ENCODE peak calls at places on chromosome 22, in ten cellular contexts. P, G, F, V, O, A, K, D, L and R are unnamed samples.

GRCh38 chr22:40237788-40238424 is 60.2 kb downstream of the TNRC6B start:
- DNase-seq in P (no peak), A (no peak), V (no peak), K (no peak), G (no peak), L (no peak), F (no peak), O (no peak), D (no peak), R (no peak)

GRCh38 chr22:17486313-17486712 is 77.0 kb upstream of the SLC25A18 start:
- DNase-seq in P (no peak), G (peak), L (no peak), V (peak), A (no peak), O (no peak), K (no peak), F (no peak), D (no peak), R (no peak)

GRCh38 chr22:24683671-24684070 is 80.7 kb downstream of the GGT1 start:
- DNase-seq in L (no peak), F (no peak), V (no peak), P (peak), G (no peak), A (no peak), D (no peak), K (peak), O (peak), R (no peak)

GRCh38 chr22:44940121-44940520 is 69.7 kb downstream of the PHF21B start:
- DNase-seq in A (no peak), V (no peak), L (no peak), F (no peak), G (peak), D (no peak), P (no peak), K (no peak), O (no peak), R (no peak)

GRCh38 chr22:33024626-33025025 is 33.6 kb downstream of the SYN3 start:
- DNase-seq in V (no peak), P (no peak), D (no peak), G (no peak), F (no peak), A (no peak), O (no peak), K (no peak), L (no peak), R (no peak)

GRCh38 chr22:43186272-43187170 is at the start of gene TTLL12:
- DNase-seq in O (no peak), V (no peak), F (no peak), D (peak), L (no peak), K (peak), G (peak), A (peak), P (peak), R (peak)

GRCh38 chr22:48918585-48919186 is 909.0 kb downstream of the BRD1 start:
- DNase-seq in F (peak), L (no peak), K (peak), P (no peak), A (no peak), D (no peak), V (peak), G (no peak), O (no peak), R (no peak)

GRCh38 chr22:24695958-24696511 is 78.5 kb downstream of the PIWIL3 start:
- DNase-seq in L (no peak), P (no peak), F (peak), O (no peak), D (peak), G (no peak), A (no peak), V (no peak), K (peak), R (no peak)

GRCh38 chr22:23888615-23889401 is 5.4 kb upstream of the MIF start:
- DNase-seq in O (no peak), G (no peak), P (peak), F (no peak), K (peak), D (no peak), A (no peak), V (peak), L (no peak), R (no peak)

GRCh38 chr22:29266564-29267461 is 968 bp downstream of the RHBDD3 start:
- DNase-seq in K (peak), O (no peak), V (no peak), F (no peak), P (peak), G (no peak), L (no peak), D (peak), A (no peak), R (no peak)

GRCh38 chr22:50641696-50642607 is 14.0 kb upstream of the ARSA start:
- DNase-seq in L (no peak), O (no peak), G (no peak), V (peak), P (no peak), F (peak), K (peak), D (peak), A (no peak), R (no peak)
- TF ChIP-seq CTCF in L (peak), O (peak), G (no peak), V (peak), P (peak), F (peak), K (peak), D (peak), A (no peak), R (peak)

GRCh38 chr22:22599248-22599647 is 40.2 kb upstream of the PRAME start:
- DNase-seq in A (no peak), G (no peak), D (no peak), K (no peak), P (no peak), F (no peak), L (peak), O (no peak), V (no peak), R (no peak)

GRCh38 chr22:22604326-22605073 is 39.9 kb upstream of the GGTLC2 start:
- DNase-seq in P (no peak), V (no peak), G (no peak), D (no peak), K (no peak), L (peak), O (no peak), A (no peak), F (no peak), R (no peak)

GRCh38 chr22:22605074-22605404 is 39.4 kb upstream of the GGTLC2 start:
- DNase-seq in K (no peak), D (no peak), O (no peak), L (no peak), G (no peak), V (no peak), F (no peak), A (no peak), P (no peak), R (no peak)

GRCh38 chr22:22600862-22601261 is 41.8 kb upstream of the PRAME start:
- DNase-seq in V (no peak), F (no peak), P (no peak), G (no peak), A (no peak), L (peak), K (no peak), D (no peak), O (no peak), R (no peak)

GRCh38 chr22:22603470-22603947 is 40.9 kb upstream of the GGTLC2 start:
- DNase-seq in P (no peak), L (peak), V (no peak), D (no peak), G (no peak), F (no peak), K (no peak), O (no peak), A (no peak), R (no peak)
- TF ChIP-seq CTCF in P (no peak), L (no peak), V (no peak), D (no peak), G (no peak), F (no peak), K (no peak), O (no peak), A (no peak), R (no peak)

GRCh38 chr22:46974077-46974476 is 211.6 kb downstream of the TBC1D22A start:
- DNase-seq in A (no peak), P (no peak), O (no peak), F (no peak), D (peak), V (no peak), K (peak), L (no peak), G (no peak), R (no peak)
- TF ChIP-seq CTCF in A (no peak), P (no peak), O (no peak), F (no peak), D (no peak), V (no peak), K (no peak), L (no peak), G (no peak), R (no peak)

DNA sequence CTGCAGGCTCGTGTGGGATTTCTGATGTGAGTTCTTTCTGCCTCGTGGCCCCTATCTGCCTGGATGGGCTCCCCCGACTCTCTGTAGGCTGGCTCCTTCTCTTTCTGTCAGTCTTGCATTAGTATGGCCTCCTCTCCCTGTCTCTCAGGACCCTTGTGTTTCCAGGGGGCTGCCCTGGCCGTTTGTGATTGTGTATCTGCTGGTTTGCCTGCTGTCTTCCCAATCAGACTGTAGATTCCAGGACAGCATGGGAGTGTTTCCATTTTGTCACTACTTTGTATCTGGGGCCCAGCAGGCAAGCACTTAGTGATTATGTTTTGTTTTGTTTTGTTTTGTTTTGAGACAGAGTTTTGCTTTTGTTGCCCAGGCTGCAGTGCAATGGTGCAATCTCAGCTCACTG is 25.6 kb downstream of the SNAP29 start:
- DNase-seq in F (no peak), O (no peak), L (no peak), D (no peak), A (no peak), V (no peak), P (no peak), K (no peak), G (no peak), R (no peak)
- TF ChIP-seq CTCF in F (no peak), O (no peak), L (no peak), D (no peak), A (no peak), V (no peak), P (no peak), K (no peak), G (no peak), R (no peak)

GRCh38 chr22:27990879-27991278 is 71.8 kb upstream of the PITPNB start:
- DNase-seq in D (no peak), V (peak), P (peak), O (no peak), A (peak), F (peak), L (no peak), G (peak), K (peak), R (peak)
- TF ChIP-seq CTCF in D (peak), V (peak), P (peak), O (peak), A (peak), F (peak), L (peak), G (peak), K (peak), R (peak)

DNA sequence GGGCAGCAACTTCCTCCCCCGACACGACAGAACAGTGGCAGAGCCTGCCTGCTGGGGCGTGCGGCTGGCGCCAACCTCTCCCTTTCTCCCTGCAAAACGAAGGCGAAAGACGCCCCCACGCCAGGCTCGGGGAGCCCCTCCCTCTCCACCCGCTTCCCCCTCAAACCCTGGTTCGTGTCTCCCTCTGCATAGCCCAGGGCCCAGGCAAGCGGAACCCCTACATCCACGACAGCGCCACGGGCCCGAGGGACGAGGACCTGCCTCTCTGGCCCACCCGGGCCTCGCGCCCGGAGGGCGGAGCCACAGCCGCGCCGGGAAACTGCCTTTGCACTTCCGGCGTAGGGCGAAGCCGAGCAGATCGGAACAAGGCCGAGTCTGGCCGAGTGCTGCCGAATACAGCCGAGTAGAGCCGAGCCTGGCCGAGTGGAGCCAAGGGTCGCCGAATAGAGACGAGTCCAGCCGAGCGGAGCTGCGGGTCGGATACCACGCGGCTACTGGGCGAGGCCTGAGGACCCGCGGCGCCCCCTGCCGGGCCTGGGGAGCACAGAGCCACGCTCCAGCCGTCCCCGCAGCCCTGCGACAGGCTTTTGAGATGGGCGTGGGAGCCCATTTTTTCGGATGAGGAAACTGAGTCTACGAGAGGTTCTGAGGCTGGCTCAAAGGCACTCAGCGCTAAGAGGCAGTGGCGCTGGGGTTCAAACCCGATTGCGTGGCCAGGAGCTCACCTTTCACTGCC is 11.2 kb upstream of the C1QTNF6 start:
- DNase-seq in G (peak), L (peak), K (peak), P (peak), O (peak), F (peak), A (peak), D (peak), V (peak), R (peak)
- TF ChIP-seq CTCF in G (peak), L (peak), K (peak), P (peak), O (peak), F (peak), A (peak), D (peak), V (peak), R (peak)

GRCh38 chr22:27228771-27229170 is 571.4 kb downstream of the MIAT start:
- DNase-seq in G (no peak), K (no peak), A (no peak), O (no peak), D (no peak), P (no peak), V (no peak), F (no peak), L (no peak), R (no peak)

GRCh38 chr22:27230189-27230588 is 571.4 kb downstream of the MN1 start:
- DNase-seq in K (no peak), G (no peak), L (no peak), D (no peak), O (no peak), A (no peak), V (no peak), P (no peak), F (no peak), R (no peak)

GRCh38 chr22:27226666-27227065 is 569.3 kb downstream of the MIAT start:
- DNase-seq in D (no peak), L (no peak), O (peak), F (no peak), V (no peak), K (peak), G (no peak), A (no peak), P (no peak), R (no peak)

GRCh38 chr22:27231266-27231665 is 570.3 kb downstream of the MN1 start:
- DNase-seq in O (no peak), G (no peak), F (no peak), V (no peak), L (no peak), K (no peak), A (no peak), D (no peak), P (no peak), R (no peak)
- TF ChIP-seq CTCF in O (no peak), G (no peak), F (no peak), V (no peak), L (no peak), K (no peak), A (no peak), D (no peak), P (no peak), R (no peak)

DNA sequence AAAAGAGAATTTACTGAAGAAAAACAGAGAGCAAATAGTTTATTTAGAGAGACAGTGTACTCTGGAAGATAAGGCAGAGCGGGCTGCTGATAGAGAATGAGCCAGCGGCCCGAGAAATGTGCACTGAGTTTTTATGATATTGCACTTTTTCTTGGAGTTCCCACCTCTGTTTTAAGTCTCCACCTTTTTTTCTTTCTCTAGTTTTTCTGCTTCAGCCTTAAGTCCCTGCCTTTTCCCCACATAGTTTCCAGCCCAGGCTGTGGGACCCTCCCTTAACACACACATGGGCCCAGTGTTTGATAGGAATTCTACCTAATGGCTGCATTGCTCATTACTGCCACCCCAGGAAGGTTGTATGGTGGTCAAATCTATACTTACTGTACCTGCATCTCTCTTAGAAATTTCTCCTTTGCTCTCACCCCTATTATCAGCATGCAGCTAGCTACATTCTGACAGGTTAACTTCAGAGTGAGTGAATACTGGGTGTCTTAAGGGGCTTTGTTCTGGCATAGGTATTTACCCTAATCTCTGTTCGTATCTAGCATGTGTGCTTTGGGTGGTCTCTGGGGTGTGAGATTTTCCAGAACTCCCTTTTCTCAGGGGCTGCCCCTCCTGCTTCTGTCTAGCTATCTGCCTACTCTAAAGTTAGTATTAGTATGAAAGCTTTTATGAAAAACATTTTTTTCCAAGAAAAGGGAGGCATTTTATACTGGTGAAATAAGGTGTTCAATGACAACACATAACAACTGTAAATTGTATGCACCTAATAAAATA is 127.3 kb upstream of the TOP3B start:
- DNase-seq in F (no peak), P (no peak), K (no peak), A (no peak), D (no peak), L (peak), G (no peak), V (no peak), O (no peak), R (no peak)
- TF ChIP-seq CTCF in F (no peak), P (peak), K (no peak), A (no peak), D (peak), L (no peak), G (no peak), V (peak), O (no peak), R (peak)

DNA sequence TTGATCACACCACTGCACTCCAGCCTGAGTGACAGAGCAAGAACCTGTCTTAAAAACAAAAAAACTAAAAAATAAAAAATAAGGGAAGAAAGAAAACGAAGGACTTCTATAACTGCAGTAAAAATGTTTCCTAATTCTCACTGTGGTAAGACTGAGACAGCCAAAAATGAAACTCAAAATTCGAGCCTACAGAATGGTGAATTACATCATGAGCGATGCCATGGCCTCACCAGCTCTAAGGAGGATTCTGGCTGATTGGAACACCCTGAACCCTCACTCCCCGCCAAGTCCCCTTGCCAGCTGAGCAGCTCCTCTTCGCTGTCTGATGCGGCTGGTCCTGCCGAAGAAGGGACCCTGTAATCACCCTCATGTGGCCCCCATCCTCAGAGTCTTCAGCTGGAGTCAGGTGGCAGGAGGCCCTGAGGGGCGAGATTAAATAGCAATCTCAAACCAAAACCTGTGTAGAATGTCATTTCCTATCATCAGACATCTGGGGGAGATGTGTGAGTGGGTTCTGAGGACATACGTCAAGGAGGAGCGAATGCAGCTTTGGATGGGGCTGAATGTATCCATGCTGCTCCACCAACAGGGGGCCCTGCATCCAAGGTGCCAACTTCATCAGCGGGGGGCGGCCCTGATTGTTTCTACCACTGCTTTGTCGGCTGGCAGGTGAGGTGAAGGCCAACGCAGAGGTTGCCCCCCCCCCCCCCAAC is 29.2 kb downstream of the PDGFB start:
- DNase-seq in F (peak), O (no peak), G (no peak), K (peak), P (no peak), A (no peak), V (no peak), L (no peak), D (peak), R (peak)
- TF ChIP-seq CTCF in F (peak), O (no peak), G (peak), K (peak), P (peak), A (no peak), V (peak), L (peak), D (peak), R (peak)

DNA sequence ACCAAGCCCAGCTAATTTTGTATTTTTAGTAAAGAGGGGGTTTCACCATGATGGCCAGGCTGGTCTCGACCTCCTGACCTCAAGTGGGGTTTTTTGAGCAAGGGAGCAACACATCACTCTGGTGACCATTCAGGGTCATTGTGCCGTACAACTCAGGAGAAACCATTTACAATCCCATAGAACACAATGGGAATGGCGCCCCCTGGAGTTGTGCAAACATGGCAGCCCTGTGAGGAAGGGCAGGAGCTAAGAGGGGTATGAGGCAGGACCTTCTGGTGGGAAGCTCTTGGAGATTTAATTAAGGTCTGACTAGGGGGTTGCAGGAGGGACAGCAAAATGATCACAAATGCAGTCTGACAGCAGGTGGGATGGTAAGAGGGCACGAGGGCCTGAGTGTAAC is 9.2 kb upstream of the CSF2RB start:
- DNase-seq in G (no peak), F (no peak), O (no peak), P (no peak), A (no peak), D (no peak), L (no peak), V (no peak), K (no peak), R (no peak)
- TF ChIP-seq CTCF in G (no peak), F (peak), O (no peak), P (no peak), A (no peak), D (no peak), L (no peak), V (peak), K (peak), R (peak)